ENCODE peak calls at places on chromosomes 2 and 18, in nine cellular contexts. H, K, P, R, T, O, X, C and M are unnamed samples.
A peak's percentile ranks its signal among the peaks of the same experiment; 100 is the strongest.

GRCh38 chr2:13014783-13015182 is 298.0 kb downstream of the TRIB2 start:
- DNase-seq in O (no peak), T (no peak), C (no peak), P (no peak), R (no peak), H (no peak), K (no peak), X (no peak), M (no peak)

GRCh38 chr2:128488429-128488828 is 169.8 kb upstream of the HS6ST1 start:
- DNase-seq in H (no peak), K (no peak), O (no peak), X (no peak), P (no peak), R (no peak), C (no peak), T (no peak), M (no peak)

GRCh38 chr2:70125498-70125898 is 38.2 kb downstream of the PCBP1 start:
- DNase-seq in X (no peak), H (no peak), T (no peak), K (no peak), C (no peak), O (no peak), R (no peak), P (no peak), M (no peak)

GRCh38 chr2:42116195-42117181 is 52.7 kb upstream of the EML4 start:
- DNase-seq in K (peak; percentile 94), C (no peak), R (no peak), T (no peak), X (no peak), P (no peak), O (no peak), H (no peak), M (no peak)

GRCh38 chr18:23838801-23839366 is 149.6 kb downstream of the LAMA3 start:
- DNase-seq in H (no peak), T (no peak), O (no peak), R (no peak), X (no peak), K (peak; percentile 31), C (no peak), P (no peak), M (no peak)

GRCh38 chr18:26757263-26758019 is 108.1 kb downstream of the AQP4 start:
- DNase-seq in H (no peak), R (peak; percentile 74), C (no peak), O (no peak), T (no peak), K (no peak), X (no peak), P (no peak), M (no peak)

GRCh38 chr2:9422321-9423099 is 818 bp downstream of the ITGB1BP1 start:
- DNase-seq in X (peak; percentile 54), T (no peak), K (no peak), P (peak; percentile 55), R (no peak), H (no peak), O (no peak), C (peak; percentile 80), M (peak; percentile 40)

GRCh38 chr2:152385718-152386117 is 50.7 kb downstream of the FMNL2 start:
- DNase-seq in O (no peak), P (no peak), X (no peak), K (no peak), R (no peak), H (no peak), C (no peak), T (no peak), M (no peak)

GRCh38 chr18:506264-506663 is 5.8 kb upstream of the COLEC12 start:
- DNase-seq in C (no peak), P (no peak), T (no peak), O (no peak), H (no peak), K (no peak), R (no peak), X (no peak), M (no peak)

GRCh38 chr2:97728091-97728596 is 14.8 kb downstream of the ZAP70 start:
- DNase-seq in P (no peak), C (peak; percentile 56), R (no peak), X (peak; percentile 33), O (no peak), T (no peak), H (no peak), K (no peak), M (no peak)

GRCh38 chr2:164504253-164504652 is 117.0 kb downstream of the GRB14 start:
- DNase-seq in H (no peak), R (no peak), X (no peak), O (no peak), T (no peak), P (no peak), C (no peak), K (no peak), M (no peak)

GRCh38 chr2:127359520-127359919 is 28.3 kb downstream of the MAP3K2 start:
- DNase-seq in C (no peak), H (no peak), X (no peak), O (no peak), R (no peak), T (no peak), K (no peak), P (no peak), M (no peak)

GRCh38 chr18:45006934-45007333 is 326.2 kb downstream of the SETBP1 start:
- DNase-seq in R (no peak), K (no peak), C (no peak), O (no peak), X (no peak), P (no peak), T (no peak), H (no peak), M (no peak)

GRCh38 chr2:9914384-9915065 is 37.0 kb upstream of the GRHL1 start:
- DNase-seq in T (no peak), X (no peak), K (peak; percentile 45), H (no peak), C (peak; percentile 21), O (no peak), P (peak; percentile 14), R (no peak), M (no peak)

GRCh38 chr18:55337908-55338521 is 250.0 kb downstream of the TCF4 start:
- DNase-seq in H (no peak), R (no peak), X (peak; percentile 46), P (no peak), C (no peak), K (no peak), T (no peak), O (no peak), M (no peak)

GRCh38 chr2:54558188-54558975 is 102.3 kb downstream of the SPTBN1 start:
- DNase-seq in K (no peak), P (peak; percentile 92), R (peak; percentile 67), H (no peak), T (peak; percentile 83), C (peak; percentile 84), O (peak; percentile 33), X (peak; percentile 74), M (peak; percentile 74)

GRCh38 chr2:121185571-121186074 is 99.4 kb downstream of the TFCP2L1 start:
- DNase-seq in R (peak; percentile 45), P (peak; percentile 79), X (no peak), H (no peak), O (no peak), T (no peak), C (no peak), K (peak; percentile 73), M (peak; percentile 16)

GRCh38 chr18:14577971-14578370 is 34.6 kb upstream of the POTEC start:
- DNase-seq in T (no peak), P (no peak), X (no peak), K (no peak), H (peak; percentile 28), O (no peak), C (no peak), R (no peak), M (no peak)

GRCh38 chr18:4172491-4172890 is 282.6 kb downstream of the DLGAP1 start:
- DNase-seq in P (no peak), O (no peak), K (no peak), R (no peak), X (no peak), C (no peak), T (no peak), H (no peak), M (no peak)

GRCh38 chr2:84953535-84953934 is 17.4 kb upstream of the KCMF1 start:
- DNase-seq in C (no peak), P (no peak), H (no peak), O (no peak), X (no peak), R (no peak), T (no peak), K (no peak), M (no peak)

GRCh38 chr2:118061135-118061955 is 26.9 kb upstream of the INSIG2 start:
- DNase-seq in T (no peak), O (no peak), R (no peak), K (peak; percentile 68), H (peak; percentile 74), X (peak; percentile 45), C (no peak), P (no peak), M (no peak)